ENCODE peak calls at places on chromosomes 3 and 15, in four cellular contexts. N, J, P and L are unnamed samples.

GRCh38 chr3:184474907-184475306 is 86.7 kb upstream of the EPHB3 start:
- DNase-seq in P (no peak), N (no peak), J (no peak), L (no peak)

GRCh38 chr15:57138260-57138895 is 219.9 kb downstream of the TCF12 start:
- DNase-seq in P (no peak), N (no peak), J (no peak), L (no peak)

GRCh38 chr3:12981631-12982265 is 91.5 kb downstream of the IQSEC1 start:
- DNase-seq in N (no peak), J (no peak), P (no peak), L (no peak)

GRCh38 chr15:42060477-42060763 is 33.9 kb downstream of the PLA2G4D start:
- DNase-seq in P (no peak), J (no peak), N (no peak), L (no peak)

GRCh38 chr15:49645937-49646336 is 25.1 kb downstream of the DTWD1 start:
- DNase-seq in J (no peak), P (no peak), N (no peak), L (no peak)

GRCh38 chr15:98518823-98519561 is 129.3 kb upstream of the IGF1R start:
- DNase-seq in P (no peak), J (peak; percentile 47), N (peak; percentile 52), L (peak; percentile 25)

GRCh38 chr3:128313181-128313725 is 153.4 kb downstream of the DNAJB8 start:
- DNase-seq in P (no peak), J (no peak), N (no peak), L (no peak)

GRCh38 chr3:152836269-152836668 is 1.3 kb downstream of the P2RY1 start:
- DNase-seq in N (no peak), P (no peak), J (peak; percentile 9), L (no peak)

GRCh38 chr3:5022966-5023776 is 43.9 kb downstream of the BHLHE40 start:
- DNase-seq in N (peak; percentile 98), P (no peak), J (peak; percentile 80), L (no peak)

GRCh38 chr3:101861978-101862421 is 12.7 kb downstream of the NFKBIZ start:
- DNase-seq in J (no peak), N (no peak), P (no peak), L (no peak)

GRCh38 chr3:3664916-3665315 is 134.3 kb upstream of the LRRN1 start:
- DNase-seq in P (no peak), N (no peak), J (no peak), L (no peak)

GRCh38 chr15:67110958-67111864 is 45.8 kb downstream of the SMAD3 start:
- DNase-seq in J (no peak), N (no peak), P (no peak), L (no peak)

GRCh38 chr15:99928429-99928981 is 195.3 kb upstream of the LYSMD4 start:
- DNase-seq in P (peak; percentile 78), J (peak; percentile 56), N (peak; percentile 18), L (peak; percentile 90)

GRCh38 chr15:83310521-83311456 is 26.3 kb upstream of the BNC1 start:
- DNase-seq in J (no peak), P (no peak), N (no peak), L (no peak)

GRCh38 chr3:142447308-142447851 is 457 bp downstream of the XRN1 start:
- DNase-seq in P (peak; percentile 23), N (no peak), J (peak; percentile 38), L (peak; percentile 24)

GRCh38 chr15:95770191-95770590 is 560.3 kb upstream of the NR2F2 start:
- DNase-seq in P (no peak), N (no peak), J (no peak), L (no peak)

GRCh38 chr3:172233474-172234277 is 194.3 kb downstream of the FNDC3B start:
- DNase-seq in N (no peak), J (no peak), P (no peak), L (no peak)

GRCh38 chr15:36428102-36428845 is 151.2 kb upstream of the CDIN1 start:
- DNase-seq in P (no peak), N (peak; percentile 98), J (no peak), L (no peak)

GRCh38 chr3:17967111-17967510 is 224.7 kb upstream of the TBC1D5 start:
- DNase-seq in P (no peak), J (no peak), N (no peak), L (no peak)

GRCh38 chr3:183278479-183279088 is 25.5 kb downstream of the B3GNT5 start:
- DNase-seq in J (no peak), P (no peak), N (no peak), L (no peak)

GRCh38 chr15:39580117-39580629 is 706 bp upstream of the THBS1 start:
- DNase-seq in N (peak; percentile 95), P (peak; percentile 72), J (peak; percentile 94), L (peak; percentile 79)

GRCh38 chr15:78571382-78571781 is 6.1 kb downstream of the CHRNA5 start:
- DNase-seq in J (no peak), N (no peak), P (no peak), L (no peak)

GRCh38 chr15:27851811-27852210 is 247.3 kb downstream of the OCA2 start:
- DNase-seq in N (no peak), J (no peak), P (no peak), L (no peak)
- H3K9me3 ChIP-seq in N (peaks cover 25% of the 10 kb centered on the region), J (no peaks in the 10 kb centered on the region), P (no peaks in the 10 kb centered on the region), L (no peaks in the 10 kb centered on the region)

GRCh38 chr15:20340331-20340811 is 201.2 kb downstream of the GOLGA6L6 start:
- DNase-seq in J (peak; percentile 59), N (no peak), P (no peak), L (peak; percentile 37)
- H3K9me3 ChIP-seq in J (peaks cover 6% of the 10 kb centered on the region), N (peaks cover 72% of the 10 kb centered on the region), P (no peaks in the 10 kb centered on the region), L (peaks cover 4% of the 10 kb centered on the region)

DNA sequence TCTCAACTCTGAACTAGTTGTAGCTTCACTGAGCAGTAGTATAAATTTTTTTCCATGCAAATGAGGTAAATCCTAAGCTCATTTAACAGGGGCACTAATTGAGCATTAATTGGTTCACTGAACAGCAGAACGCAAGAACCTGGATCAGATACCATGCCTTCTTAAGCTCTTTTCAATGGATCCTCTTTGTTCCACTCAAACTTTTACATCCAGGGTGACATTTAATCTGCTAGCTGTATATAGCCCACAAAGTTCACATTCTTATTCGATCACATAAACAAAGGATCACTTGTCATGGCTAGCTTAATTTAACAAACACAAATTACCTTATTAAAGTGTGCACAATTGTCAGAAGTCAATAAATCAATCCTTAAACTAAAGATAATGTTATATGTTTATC is 281.6 kb downstream of the CNTN6 start:
- DNase-seq in N (no peak), J (no peak), P (no peak), L (no peak)
- H3K9me3 ChIP-seq in N (no peaks in the 10 kb centered on the region), J (no peaks in the 10 kb centered on the region), P (no peaks in the 10 kb centered on the region), L (no peaks in the 10 kb centered on the region)

GRCh38 chr15:20341901-20342605 is 199.5 kb downstream of the GOLGA6L6 start:
- DNase-seq in J (peak; percentile 50), P (no peak), N (no peak), L (peak; percentile 61)
- H3K9me3 ChIP-seq in J (peaks cover 6% of the 10 kb centered on the region), P (no peaks in the 10 kb centered on the region), N (peaks cover 85% of the 10 kb centered on the region), L (peaks cover 3% of the 10 kb centered on the region)

GRCh38 chr3:44561076-44561475 is 6.1 kb downstream of the ZKSCAN7 start:
- DNase-seq in J (no peak), P (no peak), N (no peak), L (no peak)
- H3K9me3 ChIP-seq in J (no peaks in the 10 kb centered on the region), P (no peaks in the 10 kb centered on the region), N (peaks cover 8% of the 10 kb centered on the region), L (no peaks in the 10 kb centered on the region)